ENCODE peak calls at places on chromosome 12, in eight cellular contexts. D is Daoy; W is NCI-H460; S is RPMI7951; M is stimulated activated CD4-positive, alpha-beta T cell treated with anti-CD3 and anti-CD28 coated beads, Interleukin-4, amount 100 ng/mL, for 24 hours; T is NCI-H510A; L is ureter; U is NCI-H345. Y is an unnamed sample.

GRCh38 chr12:110141389-110141788 is 17.2 kb downstream of the IFT81 start:
- DNase-seq in D (no peak), W (no peak), S (peak), M (no peak), T (no peak), L (no peak), U (no peak), Y (no peak)

GRCh38 chr12:24066865-24067264 is 117.4 kb upstream of the SOX5 start:
- DNase-seq in D (peak), W (no peak), S (peak), M (no peak), T (no peak), L (no peak), U (no peak), Y (peak)

GRCh38 chr12:52415870-52416750 is 10.0 kb upstream of the KRT82 start:
- DNase-seq in D (no peak), W (peak), S (peak), M (no peak), T (no peak), L (peak), U (no peak), Y (no peak)

GRCh38 chr12:59698599-59698998 is 102.8 kb downstream of the SLC16A7 start:
- DNase-seq in D (no peak), W (peak), S (peak), M (no peak), T (no peak), L (no peak), U (no peak), Y (no peak)

GRCh38 chr12:92571169-92571568 is 131.6 kb upstream of the PLEKHG7 start:
- DNase-seq in D (no peak), W (no peak), S (no peak), M (no peak), T (no peak), L (no peak), U (no peak), Y (no peak)

GRCh38 chr12:13230500-13230899 is 34.0 kb downstream of the EMP1 start:
- DNase-seq in D (no peak), W (no peak), S (peak), M (no peak), T (no peak), L (no peak), U (no peak), Y (no peak)

GRCh38 chr12:91432755-91433154 is 250.1 kb upstream of the DCN start:
- DNase-seq in D (no peak), W (no peak), S (no peak), M (no peak), T (no peak), L (no peak), U (no peak), Y (no peak)

GRCh38 chr12:51760231-51760630 is 88.3 kb downstream of the FIGNL2 start:
- DNase-seq in D (no peak), W (no peak), S (peak), M (no peak), T (no peak), L (no peak), U (no peak), Y (no peak)

GRCh38 chr12:90947869-90948268 is 7.1 kb downstream of the CCER1 start:
- DNase-seq in D (no peak), W (no peak), S (no peak), M (no peak), T (no peak), L (no peak), U (no peak), Y (no peak)

GRCh38 chr12:24760606-24761378 is 188.1 kb downstream of the BCAT1 start:
- DNase-seq in D (no peak), W (no peak), S (no peak), M (no peak), T (no peak), L (no peak), U (no peak), Y (peak)